ENCODE peak calls at places on chromosomes 7 and 10, in five cellular contexts. One of them, this sample, is unnamed.

GRCh38 chr10:61063911-61064310 is 119.9 kb upstream of the RHOBTB1 start:
- DNase-seq in H1: no peak
- DNase-seq in HepG2: peak
- DNase-seq in K562: no peak
- DNase-seq in GM12878: no peak
- DNase-seq in this sample: no peak

GRCh38 chr7:17646181-17646956 is 293.9 kb downstream of the SNX13 start:
- DNase-seq in HepG2: no peak
- DNase-seq in GM12878: no peak
- DNase-seq in K562: no peak
- DNase-seq in H1: no peak
- DNase-seq in this sample: peak

GRCh38 chr10:63319231-63319630 is 146.5 kb downstream of the JMJD1C start:
- DNase-seq in K562: no peak
- DNase-seq in HepG2: no peak
- DNase-seq in GM12878: no peak
- DNase-seq in H1: no peak
- DNase-seq in this sample: no peak

GRCh38 chr10:63054889-63055606 is 78.1 kb upstream of the NRBF2 start:
- DNase-seq in K562: no peak
- DNase-seq in H1: no peak
- DNase-seq in GM12878: no peak
- DNase-seq in HepG2: no peak
- DNase-seq in this sample: no peak

GRCh38 chr7:137990251-137990901 is 11.5 kb downstream of the CREB3L2 start:
- DNase-seq in H1: no peak
- DNase-seq in HepG2: no peak
- DNase-seq in GM12878: no peak
- DNase-seq in K562: no peak
- DNase-seq in this sample: no peak

GRCh38 chr10:34760606-34761005 is 54.5 kb downstream of the PARD3 start:
- DNase-seq in HepG2: no peak
- DNase-seq in K562: no peak
- DNase-seq in H1: no peak
- DNase-seq in GM12878: no peak
- DNase-seq in this sample: no peak

GRCh38 chr10:35684625-35685024 is 42.5 kb upstream of the FZD8 start:
- DNase-seq in H1: no peak
- DNase-seq in HepG2: no peak
- DNase-seq in K562: no peak
- DNase-seq in GM12878: no peak
- DNase-seq in this sample: no peak

GRCh38 chr10:121710207-121710606 is 112.0 kb upstream of the FGFR2 start:
- DNase-seq in K562: no peak
- DNase-seq in HepG2: no peak
- DNase-seq in GM12878: no peak
- DNase-seq in H1: no peak
- DNase-seq in this sample: no peak

GRCh38 chr7:50976064-50976463 is 193.4 kb upstream of the GRB10 start:
- DNase-seq in H1: no peak
- DNase-seq in HepG2: no peak
- DNase-seq in K562: no peak
- DNase-seq in GM12878: no peak
- DNase-seq in this sample: no peak

GRCh38 chr7:46283852-46284251 is 362.8 kb upstream of the IGFBP3 start:
- DNase-seq in K562: no peak
- DNase-seq in H1: no peak
- DNase-seq in HepG2: no peak
- DNase-seq in GM12878: no peak
- DNase-seq in this sample: no peak

GRCh38 chr10:50941629-50942028 is 56.2 kb upstream of the A1CF start:
- DNase-seq in K562: no peak
- DNase-seq in H1: no peak
- DNase-seq in HepG2: no peak
- DNase-seq in GM12878: no peak
- DNase-seq in this sample: no peak

GRCh38 chr10:29443745-29444523 is 155.1 kb downstream of the LYZL1 start:
- DNase-seq in GM12878: no peak
- DNase-seq in H1: no peak
- DNase-seq in K562: no peak
- DNase-seq in HepG2: peak
- DNase-seq in this sample: peak

GRCh38 chr7:101278461-101279292 is 33.8 kb upstream of the FIS1 start:
- DNase-seq in K562: no peak
- DNase-seq in GM12878: no peak
- DNase-seq in HepG2: no peak
- DNase-seq in H1: no peak
- DNase-seq in this sample: no peak

GRCh38 chr10:127874966-127875765 is 17.6 kb downstream of the CLRN3 start:
- DNase-seq in H1: no peak
- DNase-seq in GM12878: no peak
- DNase-seq in HepG2: no peak
- DNase-seq in K562: no peak
- DNase-seq in this sample: no peak

GRCh38 chr10:929965-930364 is 1.5 kb downstream of the LARP4B start:
- DNase-seq in HepG2: no peak
- DNase-seq in H1: no peak
- DNase-seq in K562: no peak
- DNase-seq in GM12878: no peak
- DNase-seq in this sample: no peak

GRCh38 chr10:6044060-6044459 is 18.1 kb downstream of the IL2RA start:
- DNase-seq in HepG2: no peak
- DNase-seq in K562: no peak
- DNase-seq in H1: no peak
- DNase-seq in GM12878: no peak
- DNase-seq in this sample: no peak

GRCh38 chr7:116355423-116355765 is 144.1 kb upstream of the CAV2 start:
- DNase-seq in GM12878: no peak
- DNase-seq in K562: no peak
- DNase-seq in HepG2: no peak
- DNase-seq in H1: no peak
- DNase-seq in this sample: no peak

GRCh38 chr7:79361214-79361613 is 92.3 kb downstream of the MAGI2 start:
- DNase-seq in K562: no peak
- DNase-seq in HepG2: no peak
- DNase-seq in GM12878: no peak
- DNase-seq in H1: no peak
- DNase-seq in this sample: no peak

GRCh38 chr10:59362184-59362966 is at the start of gene FAM13C:
- DNase-seq in HepG2: peak
- DNase-seq in K562: no peak
- DNase-seq in H1: peak
- DNase-seq in GM12878: no peak
- DNase-seq in this sample: peak

GRCh38 chr7:21448974-21449373 is 21.1 kb downstream of the SP4 start:
- DNase-seq in GM12878: no peak
- DNase-seq in K562: no peak
- DNase-seq in H1: no peak
- DNase-seq in HepG2: no peak
- DNase-seq in this sample: no peak

GRCh38 chr10:127017406-127018297 is 112.4 kb downstream of the DOCK1 start:
- DNase-seq in K562: no peak
- DNase-seq in H1: no peak
- DNase-seq in GM12878: no peak
- DNase-seq in HepG2: no peak
- DNase-seq in this sample: peak

GRCh38 chr10:131982185-131982756 is 548 bp upstream of the BNIP3 start:
- DNase-seq in H1: no peak
- DNase-seq in HepG2: no peak
- DNase-seq in K562: peak
- DNase-seq in GM12878: no peak
- DNase-seq in this sample: no peak

GRCh38 chr10:13658864-13659685 is 72.3 kb downstream of the PRPF18 start:
- DNase-seq in K562: no peak
- DNase-seq in GM12878: no peak
- DNase-seq in HepG2: no peak
- DNase-seq in H1: no peak
- DNase-seq in this sample: no peak

GRCh38 chr7:23106801-23107713 is 1.5 kb downstream of the KLHL7 start:
- DNase-seq in HepG2: no peak
- DNase-seq in H1: no peak
- DNase-seq in K562: no peak
- DNase-seq in GM12878: no peak
- DNase-seq in this sample: no peak

DNA sequence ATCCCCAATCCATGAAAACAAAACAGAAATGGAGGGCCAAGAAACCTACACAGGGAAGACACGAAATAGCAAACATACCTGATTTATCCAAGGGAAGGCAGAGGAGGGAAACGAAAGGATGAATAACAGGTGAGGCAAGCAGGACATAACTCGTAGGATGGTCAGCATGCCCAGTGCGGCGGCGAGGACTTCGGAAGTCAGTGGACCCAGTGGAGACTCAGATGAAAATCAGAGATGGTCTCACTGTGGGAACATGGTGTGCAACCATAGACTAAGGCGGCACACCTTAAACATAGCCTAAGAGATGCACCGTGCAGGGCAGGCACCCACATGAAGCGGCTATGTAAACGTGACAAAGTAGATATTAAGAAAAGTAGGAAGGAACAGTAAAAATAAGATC is 157.5 kb downstream of the MGMT start:
- DNase-seq in H1: no peak
- DNase-seq in HepG2: no peak
- DNase-seq in GM12878: no peak
- DNase-seq in K562: no peak
- DNase-seq in this sample: no peak
- TF ChIP-seq KDM1A in H1: no peak
- TF ChIP-seq KDM1A in HepG2: no peak
- TF ChIP-seq KDM1A in GM12878: no peak
- TF ChIP-seq KDM1A in K562: no peak
- TF ChIP-seq KDM1A in this sample: no peak

GRCh38 chr7:73719806-73720169 is 319 bp upstream of the STX1A start:
- DNase-seq in K562: no peak
- DNase-seq in HepG2: no peak
- DNase-seq in H1: no peak
- DNase-seq in GM12878: no peak
- DNase-seq in this sample: no peak

GRCh38 chr7:73717025-73717807 is 2.3 kb downstream of the STX1A start:
- DNase-seq in HepG2: no peak
- DNase-seq in K562: no peak
- DNase-seq in H1: no peak
- DNase-seq in GM12878: no peak
- DNase-seq in this sample: no peak

GRCh38 chr7:73718905-73719805 is at the start of gene STX1A:
- DNase-seq in H1: no peak
- DNase-seq in K562: peak
- DNase-seq in HepG2: peak
- DNase-seq in GM12878: no peak
- DNase-seq in this sample: peak

GRCh38 chr7:73717991-73718405 is 1.5 kb downstream of the STX1A start:
- DNase-seq in GM12878: no peak
- DNase-seq in K562: no peak
- DNase-seq in H1: no peak
- DNase-seq in HepG2: no peak
- DNase-seq in this sample: no peak

DNA sequence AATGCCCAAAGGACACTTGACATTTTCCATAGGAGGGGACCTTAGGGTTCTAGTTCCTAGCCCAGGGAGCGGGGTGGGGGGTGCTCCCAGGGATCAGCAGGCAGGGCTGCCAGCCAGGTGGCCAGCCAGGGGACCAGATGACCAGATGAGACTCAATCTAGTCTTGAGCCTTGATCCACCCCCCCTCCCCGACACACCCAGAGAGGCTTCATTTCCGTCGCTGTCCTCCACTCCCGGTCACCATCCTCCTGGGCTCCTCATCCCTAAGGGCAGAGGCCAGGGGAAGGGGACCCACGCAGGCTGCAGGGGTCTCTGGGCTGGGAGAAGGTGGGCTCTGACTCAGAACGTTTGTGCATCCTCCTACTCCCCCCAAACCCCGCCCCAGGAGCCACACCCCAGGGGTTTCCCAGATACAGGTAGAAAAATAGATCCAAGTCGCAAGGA is 1.0 kb downstream of the STX1A start:
- DNase-seq in HepG2: no peak
- DNase-seq in K562: no peak
- DNase-seq in H1: no peak
- DNase-seq in GM12878: no peak
- DNase-seq in this sample: no peak
- TF ChIP-seq KDM1A in HepG2: no peak
- TF ChIP-seq KDM1A in K562: no peak
- TF ChIP-seq KDM1A in H1: no peak
- TF ChIP-seq KDM1A in GM12878: no peak
- TF ChIP-seq KDM1A in this sample: no peak

GRCh38 chr7:659996-660395 is 66.5 kb upstream of the DNAAF5 start:
- DNase-seq in HepG2: no peak
- DNase-seq in GM12878: no peak
- DNase-seq in H1: no peak
- DNase-seq in K562: no peak
- DNase-seq in this sample: no peak
- TF ChIP-seq KDM1A in HepG2: no peak
- TF ChIP-seq KDM1A in GM12878: no peak
- TF ChIP-seq KDM1A in H1: no peak
- TF ChIP-seq KDM1A in K562: no peak
- TF ChIP-seq KDM1A in this sample: no peak

DNA sequence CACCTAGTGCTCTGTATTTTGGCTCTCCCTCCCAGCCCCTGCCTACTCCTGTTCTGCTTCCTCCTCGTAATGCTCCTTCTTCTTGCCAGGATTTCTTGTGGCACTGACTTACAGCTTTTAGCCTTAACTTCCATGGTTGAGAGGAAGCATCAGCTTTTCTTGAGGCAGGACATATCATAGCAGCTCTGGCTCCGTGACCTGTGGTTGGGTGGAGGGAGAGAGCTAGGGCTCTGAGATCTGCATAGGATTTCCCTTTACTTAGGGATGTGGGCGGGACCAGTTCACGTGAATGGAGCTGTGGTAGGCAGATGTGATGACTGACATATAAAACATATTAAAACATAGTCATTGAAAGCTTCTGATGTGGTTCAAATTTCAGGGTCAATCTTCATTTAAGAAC is 10.6 kb upstream of the RAB11FIP2 start:
- DNase-seq in H1: no peak
- DNase-seq in GM12878: no peak
- DNase-seq in K562: no peak
- DNase-seq in HepG2: no peak
- DNase-seq in this sample: no peak
- TF ChIP-seq KDM1A in H1: no peak
- TF ChIP-seq KDM1A in GM12878: no peak
- TF ChIP-seq KDM1A in K562: no peak
- TF ChIP-seq KDM1A in HepG2: no peak
- TF ChIP-seq KDM1A in this sample: no peak

GRCh38 chr7:122674502-122674901 is 24.4 kb downstream of the RNF133 start:
- DNase-seq in H1: no peak
- DNase-seq in HepG2: no peak
- DNase-seq in K562: no peak
- DNase-seq in GM12878: no peak
- DNase-seq in this sample: no peak
- TF ChIP-seq KDM1A in H1: no peak
- TF ChIP-seq KDM1A in HepG2: no peak
- TF ChIP-seq KDM1A in K562: no peak
- TF ChIP-seq KDM1A in GM12878: no peak
- TF ChIP-seq KDM1A in this sample: no peak

GRCh38 chr10:44014644-44015250 is 366.1 kb upstream of the ZNF32 start:
- DNase-seq in GM12878: no peak
- DNase-seq in H1: no peak
- DNase-seq in K562: no peak
- DNase-seq in HepG2: no peak
- DNase-seq in this sample: no peak
- TF ChIP-seq KDM1A in GM12878: no peak
- TF ChIP-seq KDM1A in H1: no peak
- TF ChIP-seq KDM1A in K562: no peak
- TF ChIP-seq KDM1A in HepG2: no peak
- TF ChIP-seq KDM1A in this sample: no peak

GRCh38 chr10:71090801-71091200 is 121.6 kb upstream of the UNC5B start:
- DNase-seq in H1: no peak
- DNase-seq in GM12878: no peak
- DNase-seq in K562: peak
- DNase-seq in HepG2: no peak
- DNase-seq in this sample: no peak
- TF ChIP-seq KDM1A in H1: no peak
- TF ChIP-seq KDM1A in GM12878: no peak
- TF ChIP-seq KDM1A in K562: no peak
- TF ChIP-seq KDM1A in HepG2: no peak
- TF ChIP-seq KDM1A in this sample: no peak

This sample was measured in A549.